ENCODE peak calls at places on chromosome 7, in six cellular contexts. W is tibial nerve; T is activated CD8-positive, alpha-beta memory T cell treated with anti-CD3 and anti-CD28 coated beads for 48 hours; C is activated naive CD8-positive, alpha-beta T cell treated with anti-CD3 and anti-CD28 coated beads, Interleukin-2, amount 50 U/mL, for 16 hours; Q is activated naive CD4-positive, alpha-beta T cell; V is lower lobe of right lung. M is an unnamed sample.

GRCh38 chr7:134720091-134720935 is 59.1 kb upstream of the CALD1 start:
- DNase-seq in W (no peak), T (no peak), C (no peak), Q (no peak), V (no peak), M (no peak)

GRCh38 chr7:128863433-128863989 is 855 bp downstream of the ATP6V1F start:
- DNase-seq in W (no peak), T (no peak), C (no peak), Q (peak; percentile 11), V (no peak), M (no peak)

GRCh38 chr7:128404826-128405344 is 4.9 kb downstream of the IMPDH1 start:
- DNase-seq in W (no peak), T (no peak), C (no peak), Q (no peak), V (no peak), M (no peak)

GRCh38 chr7:139913006-139913405 is 83.9 kb downstream of the TBXAS1 start:
- DNase-seq in W (no peak), T (no peak), C (no peak), Q (no peak), V (no peak), M (no peak)

GRCh38 chr7:123319911-123320310 is 120.1 kb upstream of the SLC13A1 start:
- DNase-seq in W (no peak), T (no peak), C (no peak), Q (no peak), V (no peak), M (no peak)

GRCh38 chr7:24963218-24963617 is 16.8 kb downstream of the OSBPL3 start:
- DNase-seq in W (peak; percentile 59), T (no peak), C (no peak), Q (no peak), V (peak; percentile 62), M (peak; percentile 39)

GRCh38 chr7:45224832-45225231 is 67.2 kb downstream of the RAMP3 start:
- DNase-seq in W (no peak), T (no peak), C (no peak), Q (no peak), V (no peak), M (no peak)

GRCh38 chr7:81776972-81777371 is 7.1 kb upstream of the HGF start:
- DNase-seq in W (no peak), T (no peak), C (no peak), Q (no peak), V (no peak), M (no peak)

GRCh38 chr7:92268921-92269320 is 23.1 kb downstream of the ANKIB1 start:
- DNase-seq in W (no peak), T (no peak), C (no peak), Q (no peak), V (no peak), M (no peak)

GRCh38 chr7:101216860-101217387 is 457 bp downstream of the PLOD3 start:
- DNase-seq in W (no peak), T (no peak), C (no peak), Q (no peak), V (no peak), M (no peak)

GRCh38 chr7:101690061-101690460 is 61.0 kb upstream of the MYL10 start:
- DNase-seq in W (no peak), T (no peak), C (no peak), Q (no peak), V (no peak), M (no peak)

GRCh38 chr7:25949672-25950487 is 202.1 kb upstream of the NFE2L3 start:
- DNase-seq in W (no peak), T (no peak), C (no peak), Q (peak; percentile 8), V (no peak), M (no peak)

GRCh38 chr7:1046722-1047679 is 2.7 kb downstream of the GPR146 start:
- DNase-seq in W (no peak), T (no peak), C (no peak), Q (peak; percentile 17), V (peak; percentile 46), M (no peak)

GRCh38 chr7:142012825-142013506 is 17.3 kb downstream of the MGAM start:
- DNase-seq in W (no peak), T (no peak), C (no peak), Q (no peak), V (no peak), M (no peak)

GRCh38 chr7:30800785-30801252 is 29.6 kb downstream of the MINDY4 start:
- DNase-seq in W (peak; percentile 91), T (no peak), C (no peak), Q (no peak), V (no peak), M (peak; percentile 54)

GRCh38 chr7:55534262-55534915 is 37.9 kb downstream of the VOPP1 start:
- DNase-seq in W (peak; percentile 19), T (peak; percentile 60), C (peak; percentile 44), Q (peak; percentile 10), V (peak; percentile 78), M (peak; percentile 53)

GRCh38 chr7:27174077-27175004 is at the start of gene HOXA10:
- DNase-seq in W (no peak), T (no peak), C (no peak), Q (no peak), V (peak; percentile 43), M (peak; percentile 39)

GRCh38 chr7:81883801-81884393 is 114.0 kb upstream of the HGF start:
- DNase-seq in W (no peak), T (no peak), C (no peak), Q (no peak), V (no peak), M (no peak)

GRCh38 chr7:144127714-144128334 is 4.8 kb downstream of the OR2A14 start:
- DNase-seq in W (peak; percentile 94), T (peak; percentile 87), C (peak; percentile 87), Q (peak; percentile 87), V (peak; percentile 91), M (peak; percentile 69)

GRCh38 chr7:108415821-108416536 is 40.3 kb downstream of the NRCAM start:
- DNase-seq in W (no peak), T (no peak), C (no peak), Q (no peak), V (no peak), M (no peak)

GRCh38 chr7:105776986-105777910 is 99.2 kb downstream of the ATXN7L1 start:
- DNase-seq in W (no peak), T (no peak), C (no peak), Q (no peak), V (no peak), M (no peak)

GRCh38 chr7:99996755-99997544 is 18.4 kb upstream of the ZKSCAN1 start:
- DNase-seq in W (no peak), T (no peak), C (no peak), Q (no peak), V (no peak), M (no peak)

GRCh38 chr7:22124906-22125305 is 179.2 kb upstream of the CDCA7L start:
- DNase-seq in W (no peak), T (no peak), C (no peak), Q (no peak), V (no peak), M (no peak)

M was measured in gastrocnemius medialis.